ENCODE peak calls at places on chromosomes 16 and 17, in eight cellular contexts. K, N, T, G, M, Z, Y and A are unnamed samples.

GRCh38 chr16:29876578-29877249 is 13.7 kb upstream of the CDIPT start:
- DNase-seq in K (no peak), N (no peak), T (no peak), G (no peak), M (no peak), Z (peak; percentile 56), Y (no peak), A (no peak)

GRCh38 chr16:9800180-9800738 is 382.0 kb downstream of the GRIN2A start:
- DNase-seq in K (no peak), N (no peak), T (no peak), G (no peak), M (no peak), Z (no peak), Y (no peak), A (no peak)

GRCh38 chr16:65700599-65700998 is 578.7 kb upstream of the CDH11 start:
- DNase-seq in K (no peak), N (no peak), T (peak; percentile 76), G (peak; percentile 15), M (no peak), Z (no peak), Y (no peak), A (no peak)

GRCh38 chr16:86751081-86752030 is 173.0 kb downstream of the FOXL1 start:
- DNase-seq in K (no peak), N (no peak), T (peak; percentile 84), G (peak; percentile 74), M (no peak), Z (no peak), Y (no peak), A (no peak)

GRCh38 chr17:17167986-17168385 is 38.1 kb downstream of the PLD6 start:
- DNase-seq in K (no peak), N (no peak), T (no peak), G (no peak), M (no peak), Z (no peak), Y (no peak), A (no peak)

GRCh38 chr17:70021726-70022125 is 53.3 kb upstream of the KCNJ16 start:
- DNase-seq in K (no peak), N (no peak), T (peak; percentile 17), G (no peak), M (no peak), Z (no peak), Y (no peak), A (no peak)

GRCh38 chr17:75517277-75517865 is 1.0 kb downstream of the TSEN54 start:
- DNase-seq in K (peak; percentile 65), N (no peak), T (no peak), G (no peak), M (no peak), Z (peak; percentile 33), Y (no peak), A (no peak)

GRCh38 chr17:73118876-73119485 is 26.5 kb upstream of the SLC39A11 start:
- DNase-seq in K (no peak), N (no peak), T (no peak), G (no peak), M (no peak), Z (no peak), Y (no peak), A (no peak)

GRCh38 chr17:3961564-3962047 is 2.6 kb downstream of the ATP2A3 start:
- DNase-seq in K (no peak), N (peak; percentile 14), T (no peak), G (no peak), M (no peak), Z (no peak), Y (no peak), A (peak; percentile 99)

GRCh38 chr17:73091770-73092517 is 544 bp downstream of the SLC39A11 start:
- DNase-seq in K (no peak), N (no peak), T (peak; percentile 25), G (peak; percentile 84), M (peak; percentile 8), Z (peak; percentile 71), Y (peak; percentile 39), A (no peak)

GRCh38 chr17:39000021-39000601 is 32.9 kb upstream of the FBXO47 start:
- DNase-seq in K (no peak), N (no peak), T (peak; percentile 33), G (no peak), M (no peak), Z (no peak), Y (no peak), A (no peak)

GRCh38 chr17:39008633-39009032 is 41.4 kb upstream of the FBXO47 start:
- DNase-seq in K (no peak), N (no peak), T (no peak), G (no peak), M (no peak), Z (no peak), Y (no peak), A (no peak)

GRCh38 chr17:39001703-39002637 is 34.8 kb upstream of the FBXO47 start:
- DNase-seq in K (peak; percentile 89), N (no peak), T (peak; percentile 95), G (peak; percentile 83), M (no peak), Z (no peak), Y (peak; percentile 54), A (no peak)

DNA sequence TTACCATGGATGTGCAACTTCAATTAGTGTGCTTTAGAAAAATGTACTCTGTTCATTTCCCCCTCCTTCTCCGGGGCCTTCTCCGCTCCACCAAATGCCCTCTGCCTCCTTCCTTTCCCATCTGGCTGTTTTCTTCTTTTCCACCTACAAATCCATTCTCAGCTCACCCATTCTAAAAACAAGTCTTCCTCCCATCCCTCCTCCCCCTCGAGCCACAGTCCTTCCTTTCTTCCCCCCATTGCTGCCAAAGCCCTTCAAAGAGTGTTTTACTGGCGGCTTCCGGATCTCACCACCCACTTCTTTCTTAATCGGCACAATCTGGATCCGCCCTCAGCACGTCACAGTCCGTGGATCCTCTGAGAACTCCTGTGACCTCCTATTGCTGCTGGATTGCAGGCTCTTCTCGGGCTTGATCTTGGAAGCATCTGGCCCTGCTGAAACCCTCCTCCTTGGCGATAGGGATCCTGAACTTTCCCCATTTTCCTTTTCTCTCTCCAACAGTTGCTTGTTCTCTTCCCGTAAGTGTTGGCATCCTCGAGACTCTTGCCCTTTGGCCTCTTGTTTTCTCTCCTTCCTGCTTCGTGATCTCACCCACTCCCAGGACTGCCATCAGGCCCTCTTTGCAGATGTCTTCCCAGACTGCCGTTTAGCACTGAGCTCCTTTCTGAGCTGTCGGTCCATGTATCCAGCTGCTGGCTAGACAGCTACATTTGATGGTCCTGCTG is 36.0 kb upstream of the FBXO47 start:
- DNase-seq in K (peak; percentile 78), N (peak; percentile 59), T (peak; percentile 94), G (no peak), M (no peak), Z (no peak), Y (peak; percentile 47), A (peak; percentile 63)
- H3K4me3 ChIP-seq in K (peak overlapping the region; percentile 4), N (no peak overlapping the region), T (no peak overlapping the region), G (no peak overlapping the region), M (no peak overlapping the region), Z (no peak overlapping the region), Y (no peak overlapping the region), A (peak overlapping the region; percentile 33)

GRCh38 chr16:67716097-67716496 is 3.0 kb downstream of the GFOD2 start:
- DNase-seq in K (no peak), N (no peak), T (no peak), G (no peak), M (no peak), Z (no peak), Y (no peak), A (no peak)
- H3K4me3 ChIP-seq in K (no peak overlapping the region), N (no peak overlapping the region), T (no peak overlapping the region), G (no peak overlapping the region), M (no peak overlapping the region), Z (no peak overlapping the region), Y (no peak overlapping the region), A (no peak overlapping the region)

DNA sequence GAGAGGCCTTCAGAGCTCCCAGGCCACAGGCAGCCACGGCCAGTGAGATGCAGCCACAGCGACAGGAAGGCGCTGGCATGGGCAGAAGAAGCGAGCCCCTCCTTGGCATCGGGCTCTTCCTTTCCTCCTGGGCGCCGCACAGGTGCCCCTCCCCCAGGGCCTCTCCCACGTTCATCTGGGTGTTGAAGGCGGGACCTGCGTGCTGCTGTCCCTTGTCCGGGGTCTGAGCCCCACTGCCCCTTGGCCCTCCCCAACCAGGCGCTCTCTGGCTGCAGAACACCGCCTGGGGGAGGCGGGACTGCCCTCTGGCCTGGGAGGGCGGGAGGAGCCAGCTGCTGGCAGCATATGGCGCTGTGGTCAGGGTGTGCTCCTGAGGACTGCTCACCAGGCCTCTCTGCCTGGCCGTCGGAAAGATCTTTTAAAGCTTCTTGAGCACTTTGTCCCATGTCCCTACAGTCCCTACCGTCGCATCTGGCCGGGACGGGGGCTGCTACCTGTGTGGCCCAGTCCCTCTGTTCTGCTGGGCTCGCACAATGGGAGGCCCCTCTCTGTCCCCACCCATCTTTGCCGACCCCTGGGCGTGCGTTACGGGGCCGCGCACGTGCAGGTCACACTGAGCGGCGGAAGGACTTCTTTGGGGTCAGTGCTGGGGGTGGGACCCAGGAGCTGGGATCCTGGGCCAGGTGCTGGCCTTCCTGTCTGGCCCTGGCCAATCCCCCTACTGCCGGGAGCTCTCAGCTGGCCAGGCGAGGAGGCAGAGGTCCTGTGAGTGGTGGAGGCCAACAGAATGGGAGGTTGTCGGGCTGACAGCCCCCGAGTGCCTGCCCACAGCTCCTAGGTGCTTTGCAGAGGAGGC is 1.7 kb downstream of the SLC25A10 start:
- DNase-seq in K (no peak), N (no peak), T (no peak), G (no peak), M (no peak), Z (peak; percentile 62), Y (no peak), A (no peak)
- H3K4me3 ChIP-seq in K (no peak overlapping the region), N (no peak overlapping the region), T (peak overlapping the region; percentile 9), G (no peak overlapping the region), M (peak overlapping the region; percentile 86), Z (peak overlapping the region; percentile 94), Y (no peak overlapping the region), A (peak overlapping the region; percentile 83)

GRCh38 chr16:31868164-31868563 is 5.4 kb upstream of the ZNF267 start:
- DNase-seq in K (no peak), N (no peak), T (no peak), G (no peak), M (no peak), Z (no peak), Y (no peak), A (no peak)

GRCh38 chr16:31871510-31871909 is 2.1 kb upstream of the ZNF267 start:
- DNase-seq in K (no peak), N (no peak), T (no peak), G (no peak), M (no peak), Z (no peak), Y (no peak), A (no peak)

GRCh38 chr16:31870809-31871208 is 2.8 kb upstream of the ZNF267 start:
- DNase-seq in K (no peak), N (no peak), T (no peak), G (no peak), M (no peak), Z (no peak), Y (no peak), A (no peak)

GRCh38 chr16:31868701-31869167 is 4.9 kb upstream of the ZNF267 start:
- DNase-seq in K (peak; percentile 80), N (peak; percentile 74), T (peak; percentile 81), G (peak; percentile 46), M (no peak), Z (peak; percentile 80), Y (peak; percentile 89), A (peak; percentile 75)

DNA sequence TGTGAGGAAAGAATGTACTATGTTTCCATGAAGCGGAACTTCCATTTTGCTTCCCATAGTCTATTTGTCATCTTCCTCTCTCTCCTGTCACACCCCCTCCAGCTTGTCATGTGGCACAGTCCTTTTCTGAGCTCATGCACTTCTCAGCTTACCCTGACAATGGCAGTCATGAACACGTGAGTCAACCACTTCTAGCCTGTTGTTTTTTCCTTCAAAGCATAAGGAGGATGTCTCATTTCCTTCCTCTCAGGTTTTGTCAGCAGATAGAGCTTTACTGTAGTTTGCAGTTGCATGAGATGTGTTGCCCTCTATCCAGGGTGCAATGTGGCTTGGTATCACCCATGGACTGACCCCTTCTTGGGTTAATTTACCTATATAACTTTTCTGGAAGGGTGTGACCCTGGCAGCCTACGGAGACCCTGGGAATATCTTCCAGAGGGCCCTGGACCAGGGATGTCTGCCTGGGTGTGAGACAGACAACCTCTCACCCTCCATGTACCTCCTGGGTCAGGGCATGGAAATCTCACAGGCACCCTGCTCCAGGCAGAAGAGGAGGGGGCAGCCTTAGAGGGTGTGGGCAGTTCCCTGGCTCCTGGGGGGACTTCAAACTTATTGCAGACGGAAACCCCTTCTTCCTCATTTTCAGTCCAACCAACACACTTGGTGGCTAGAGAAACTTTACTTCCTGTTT is 4.0 kb upstream of the ZNF267 start:
- DNase-seq in K (peak; percentile 70), N (peak; percentile 88), T (peak; percentile 67), G (peak; percentile 91), M (no peak), Z (no peak), Y (peak; percentile 63), A (peak; percentile 96)
- H3K4me3 ChIP-seq in K (no peak overlapping the region), N (no peak overlapping the region), T (no peak overlapping the region), G (no peak overlapping the region), M (no peak overlapping the region), Z (no peak overlapping the region), Y (no peak overlapping the region), A (peak overlapping the region; percentile 55)